ENCODE peak calls at places on chromosomes 16 and 17, in ten cellular contexts. R, V, Y, C, N, X, A, S, H and M are unnamed samples.

GRCh38 chr16:72783716-72784320 is 264.1 kb downstream of the ZFHX3 start:
- DNase-seq in S (no peak), N (peak), R (no peak), H (no peak), A (peak), X (no peak), C (no peak), Y (no peak), V (no peak), M (no peak)

GRCh38 chr16:2963611-2964415 is at the start of gene KREMEN2:
- DNase-seq in A (no peak), X (no peak), V (no peak), H (no peak), N (peak), R (no peak), C (peak), S (no peak), Y (peak), M (no peak)

GRCh38 chr17:53749178-53749577 is 73.5 kb upstream of the KIF2B start:
- DNase-seq in N (no peak), R (no peak), A (no peak), V (no peak), H (no peak), S (no peak), X (peak), C (no peak), Y (no peak), M (no peak)

GRCh38 chr16:14559809-14560227 is 70.2 kb downstream of the PARN start:
- DNase-seq in S (no peak), Y (no peak), X (peak), H (no peak), A (no peak), N (peak), R (peak), V (no peak), C (peak), M (no peak)

GRCh38 chr17:15944720-15945492 is at the start of gene ADORA2B:
- DNase-seq in H (no peak), S (peak), N (peak), A (peak), Y (no peak), R (peak), C (peak), V (peak), X (peak), M (peak)

GRCh38 chr16:87917503-87917902 is 18.8 kb downstream of the CA5A start:
- DNase-seq in A (no peak), C (no peak), N (no peak), S (no peak), R (no peak), V (no peak), Y (no peak), H (no peak), X (no peak), M (no peak)

GRCh38 chr16:69918241-69918640 is 32.9 kb upstream of the CLEC18A start:
- DNase-seq in N (no peak), Y (no peak), H (no peak), X (no peak), S (no peak), V (no peak), R (no peak), A (peak), C (no peak), M (no peak)

GRCh38 chr16:88200896-88201185 is 181.9 kb upstream of the ZNF469 start:
- DNase-seq in X (no peak), R (peak), C (no peak), A (no peak), S (no peak), V (no peak), Y (no peak), N (no peak), H (no peak), M (no peak)

GRCh38 chr16:6341993-6342392 is 990.7 kb upstream of the RBFOX1 start:
- DNase-seq in A (no peak), R (no peak), H (no peak), X (no peak), N (no peak), V (no peak), Y (no peak), S (no peak), C (no peak), M (no peak)

GRCh38 chr17:1945621-1946020 is 79.5 kb downstream of the RTN4RL1 start:
- DNase-seq in X (no peak), Y (no peak), A (no peak), S (peak), N (no peak), C (no peak), V (no peak), R (no peak), H (no peak), M (no peak)

DNA sequence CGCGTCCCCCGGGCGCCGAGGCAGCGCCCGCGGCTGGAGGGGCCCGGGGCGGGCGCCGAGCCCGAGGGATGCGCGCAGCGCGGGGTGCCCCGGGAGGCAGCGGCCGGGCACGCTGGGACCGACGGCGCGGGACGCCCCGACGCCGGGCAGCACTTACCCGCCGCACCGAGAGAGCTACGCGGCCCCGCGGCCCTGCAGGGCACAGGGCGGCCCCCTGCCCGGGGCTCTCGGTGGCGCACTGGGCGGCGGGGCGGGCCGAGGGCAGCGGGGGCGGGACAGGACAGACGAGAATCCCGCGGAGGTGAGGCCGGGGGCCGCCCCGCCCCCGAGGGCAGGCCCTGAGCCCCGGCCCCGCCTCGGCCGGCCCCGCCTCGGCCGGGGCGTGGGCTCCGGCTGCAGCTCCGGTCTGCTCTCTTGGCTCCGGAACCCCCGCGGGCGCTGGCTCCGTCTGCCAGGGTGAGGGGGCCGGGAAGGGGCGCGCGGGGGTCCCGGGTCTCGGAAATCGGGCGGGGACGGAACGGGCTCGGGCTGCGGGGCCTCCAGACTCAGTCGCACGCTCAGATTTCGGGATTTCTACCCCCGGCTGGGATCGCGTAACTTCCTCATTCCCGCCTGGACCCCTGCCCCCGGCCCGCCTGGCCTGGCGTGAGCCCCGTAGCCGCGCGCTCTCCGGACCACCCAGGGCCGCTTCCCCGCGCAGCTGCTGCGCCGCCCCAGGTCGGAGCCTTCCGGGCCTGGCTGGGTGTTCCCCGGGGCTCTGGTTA is at the start of gene PLD2:
- DNase-seq in R (peak), N (peak), V (peak), S (peak), X (peak), H (peak), C (peak), Y (peak), A (peak), M (peak)
- TF ChIP-seq POLR2A in R (no peak), N (peak), V (no peak), S (peak), X (peak), H (peak), C (no peak), Y (peak), A (no peak), M (peak)

DNA sequence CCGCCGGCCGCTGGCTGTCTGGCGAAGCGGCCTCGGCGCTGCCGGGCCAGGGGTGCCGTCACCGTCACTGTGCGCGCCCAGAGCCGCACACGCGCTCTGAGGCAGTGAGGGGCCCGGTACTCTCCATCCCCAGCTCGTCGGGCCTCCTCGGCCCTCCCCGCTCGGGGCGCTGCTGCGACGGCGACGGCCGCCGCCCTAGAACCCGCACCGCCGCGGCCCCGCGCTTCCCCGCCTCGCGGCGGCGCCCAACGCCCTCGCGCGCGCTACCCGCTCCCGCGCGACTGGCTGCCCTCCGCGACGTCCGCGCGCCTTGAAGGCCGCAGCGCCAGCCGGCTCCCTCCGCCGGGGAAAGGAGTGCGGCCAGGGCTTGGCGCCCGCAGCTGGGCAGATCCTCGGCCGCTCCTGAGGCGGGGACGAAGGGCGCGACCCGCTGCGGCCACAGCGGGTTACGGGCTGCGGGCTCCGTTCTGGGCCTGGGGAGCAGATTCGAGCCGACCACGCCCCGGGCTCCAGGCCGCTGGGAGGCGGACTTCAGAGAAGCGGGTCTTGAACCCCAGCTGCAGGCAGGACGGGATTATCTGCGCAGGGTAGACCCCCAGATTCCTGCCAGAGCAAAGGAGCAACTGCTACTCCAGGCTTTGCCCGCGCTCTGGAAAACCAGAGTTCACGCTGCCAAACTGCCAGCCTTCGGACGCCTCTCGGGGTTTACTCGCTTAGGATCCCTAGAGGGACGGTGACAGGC is at the start of gene ULK2:
- DNase-seq in S (peak), N (peak), H (no peak), Y (peak), X (peak), R (peak), C (peak), A (peak), V (peak), M (peak)
- TF ChIP-seq POLR2A in S (peak), N (peak), H (peak), Y (peak), X (peak), R (peak), C (no peak), A (peak), V (no peak), M (peak)

DNA sequence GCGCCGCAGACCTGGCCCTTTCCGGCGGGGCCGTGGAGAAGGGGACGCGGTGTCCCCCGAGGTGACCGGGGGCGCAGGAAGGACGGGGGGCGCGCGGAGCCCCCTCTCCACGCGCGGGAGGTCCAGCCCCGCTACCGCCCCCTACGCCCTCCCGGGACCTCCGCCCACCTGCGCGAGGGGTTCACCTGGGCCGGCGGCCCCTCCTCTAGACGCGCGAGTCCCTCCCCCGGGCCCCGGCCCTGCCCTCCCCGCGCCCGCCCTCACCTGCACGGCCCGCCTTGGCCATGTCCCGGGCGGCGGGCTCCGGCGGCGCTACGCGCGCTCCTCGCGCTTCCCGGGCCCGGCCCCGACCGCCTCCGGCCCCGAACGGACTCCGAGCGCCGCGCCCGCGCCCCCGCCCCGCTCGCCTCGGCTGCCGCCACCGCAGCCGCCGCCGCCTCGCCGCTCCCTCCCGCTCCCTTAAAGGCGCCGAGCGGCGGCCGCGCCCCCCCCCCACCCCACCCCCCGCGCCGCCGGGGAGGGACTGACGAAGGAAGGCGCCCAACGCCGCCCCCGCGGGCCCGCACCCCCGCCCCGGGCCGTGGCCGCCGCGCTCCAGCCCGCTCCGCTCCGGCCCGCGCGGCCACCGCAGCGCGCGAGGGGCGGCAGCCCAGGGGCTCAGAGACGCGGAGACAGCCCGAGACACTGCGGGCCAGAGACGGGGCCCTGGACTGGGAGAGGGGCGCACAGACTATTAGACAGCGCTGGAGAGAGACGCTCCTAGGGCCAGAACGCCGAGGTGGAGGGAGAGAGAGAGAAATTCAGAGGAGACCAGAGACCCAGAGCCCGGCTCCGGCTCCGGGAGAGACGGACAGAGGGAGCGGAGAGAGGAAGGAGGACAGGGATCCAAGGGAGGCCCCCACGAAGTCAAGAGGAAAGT is at the start of gene PITPNM3:
- DNase-seq in H (no peak), V (no peak), N (no peak), X (peak), A (no peak), S (peak), Y (no peak), R (no peak), C (peak), M (no peak)
- TF ChIP-seq POLR2A in H (no peak), V (no peak), N (no peak), X (no peak), A (no peak), S (no peak), Y (no peak), R (no peak), C (no peak), M (no peak)

DNA sequence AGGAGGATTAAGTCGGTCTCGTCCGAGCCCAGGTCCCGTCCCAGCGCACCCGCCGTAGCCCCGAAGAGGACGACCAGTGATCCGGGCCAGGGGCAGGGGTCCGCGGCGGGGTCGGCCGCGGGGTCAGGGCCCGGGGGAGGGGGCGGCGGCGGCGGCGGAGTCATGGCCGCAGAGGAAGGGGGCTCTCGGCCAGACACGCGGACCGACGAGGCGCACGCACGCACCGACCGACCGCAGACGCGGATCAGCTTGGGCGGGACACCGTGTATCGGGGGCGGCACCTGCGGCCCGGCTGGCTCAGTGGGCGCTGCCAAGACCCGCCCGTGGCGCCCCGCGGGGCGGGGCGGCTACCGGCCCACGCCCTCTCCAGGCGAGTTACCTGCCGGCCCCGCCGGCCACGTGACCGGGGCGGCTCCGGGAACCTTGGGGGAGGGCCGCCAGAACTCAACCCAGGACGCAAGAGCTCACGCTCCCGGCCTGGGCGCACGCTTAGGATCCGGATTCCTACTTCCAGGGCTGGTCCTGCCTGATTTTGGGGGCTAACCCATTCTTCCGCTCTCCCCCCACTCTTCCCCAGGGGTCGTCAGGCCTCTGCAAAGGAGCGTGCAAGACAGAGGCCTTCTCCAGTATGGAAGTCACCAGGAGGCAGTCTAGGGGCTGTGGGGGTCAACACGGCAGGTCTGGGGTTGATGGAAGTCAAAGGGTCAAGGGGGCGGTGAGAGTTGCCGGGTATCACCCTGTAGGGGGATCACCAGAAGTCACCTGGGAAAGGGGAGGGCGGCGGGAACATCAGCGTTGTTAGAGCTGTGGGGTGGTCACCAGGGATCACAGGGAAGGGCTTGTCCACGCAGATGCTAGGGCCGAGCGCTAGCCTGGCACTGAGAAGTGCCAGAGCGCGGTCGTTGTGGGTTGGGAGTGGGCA is at the start of gene ESRP2:
- DNase-seq in R (peak), C (peak), Y (peak), X (peak), A (no peak), H (no peak), S (peak), V (no peak), N (no peak), M (no peak)
- TF ChIP-seq POLR2A in R (no peak), C (peak), Y (peak), X (peak), A (no peak), H (peak), S (peak), V (no peak), N (no peak), M (no peak)

GRCh38 chr16:9098377-9099090 is 7.1 kb downstream of the HAPSTR1 start:
- DNase-seq in H (no peak), C (no peak), Y (no peak), N (no peak), S (no peak), R (no peak), A (no peak), V (no peak), X (no peak), M (no peak)
- TF ChIP-seq POLR2A in H (no peak), C (no peak), Y (no peak), N (no peak), S (no peak), R (no peak), A (no peak), V (no peak), X (no peak), M (no peak)

GRCh38 chr16:85156869-85157268 is 44.6 kb upstream of the CIBAR2 start:
- DNase-seq in H (no peak), N (no peak), R (no peak), X (no peak), S (no peak), Y (no peak), A (no peak), V (no peak), C (no peak), M (no peak)
- TF ChIP-seq POLR2A in H (no peak), N (no peak), R (no peak), X (no peak), S (no peak), Y (no peak), A (no peak), V (no peak), C (no peak), M (no peak)

DNA sequence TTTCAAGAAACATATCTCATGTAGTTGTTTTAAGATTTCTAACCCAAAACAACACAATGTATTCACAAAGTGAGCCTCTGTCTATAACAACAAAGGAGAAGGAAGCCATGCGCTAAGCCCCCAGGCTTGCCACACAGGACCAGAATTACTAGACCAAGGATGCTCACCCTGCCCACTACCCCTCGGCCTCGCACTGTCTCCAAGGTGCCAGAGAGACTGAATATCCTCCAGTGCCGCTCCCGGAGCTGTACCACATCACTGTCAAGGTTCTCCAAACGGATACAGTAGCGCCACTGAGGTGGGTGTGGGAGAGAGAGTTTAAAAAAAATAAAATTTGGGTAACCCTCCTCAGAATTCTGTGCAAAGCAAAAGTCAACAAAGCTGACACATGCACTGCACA is 7.1 kb downstream of the POLDIP2 start:
- DNase-seq in A (no peak), C (no peak), H (no peak), N (no peak), S (peak), X (no peak), V (no peak), R (no peak), Y (no peak), M (no peak)
- TF ChIP-seq POLR2A in A (no peak), C (no peak), H (no peak), N (no peak), S (no peak), X (no peak), V (no peak), R (no peak), Y (no peak), M (no peak)

GRCh38 chr16:27407158-27407557 is 5.2 kb downstream of the IL21R start:
- DNase-seq in N (no peak), S (no peak), X (no peak), A (no peak), Y (no peak), R (no peak), V (no peak), C (no peak), H (no peak), M (no peak)

GRCh38 chr16:27404163-27404823 is 2.3 kb downstream of the IL21R start:
- DNase-seq in R (no peak), S (no peak), C (no peak), X (no peak), A (no peak), N (no peak), Y (no peak), H (no peak), V (no peak), M (no peak)

GRCh38 chr16:27406729-27407128 is 4.8 kb downstream of the IL21R start:
- DNase-seq in N (no peak), H (no peak), R (no peak), V (no peak), X (no peak), S (no peak), A (no peak), Y (no peak), C (no peak), M (no peak)

GRCh38 chr16:27403601-27403992 is 1.6 kb downstream of the IL21R start:
- DNase-seq in A (no peak), V (no peak), R (no peak), C (no peak), Y (no peak), N (no peak), S (no peak), H (no peak), X (no peak), M (no peak)

GRCh38 chr16:27405546-27406451 is 3.8 kb downstream of the IL21R start:
- DNase-seq in V (no peak), S (no peak), R (no peak), A (peak), Y (no peak), C (no peak), H (no peak), X (no peak), N (no peak), M (no peak)
- TF ChIP-seq POLR2A in V (no peak), S (no peak), R (no peak), A (no peak), Y (no peak), C (no peak), H (no peak), X (no peak), N (no peak), M (no peak)

DNA sequence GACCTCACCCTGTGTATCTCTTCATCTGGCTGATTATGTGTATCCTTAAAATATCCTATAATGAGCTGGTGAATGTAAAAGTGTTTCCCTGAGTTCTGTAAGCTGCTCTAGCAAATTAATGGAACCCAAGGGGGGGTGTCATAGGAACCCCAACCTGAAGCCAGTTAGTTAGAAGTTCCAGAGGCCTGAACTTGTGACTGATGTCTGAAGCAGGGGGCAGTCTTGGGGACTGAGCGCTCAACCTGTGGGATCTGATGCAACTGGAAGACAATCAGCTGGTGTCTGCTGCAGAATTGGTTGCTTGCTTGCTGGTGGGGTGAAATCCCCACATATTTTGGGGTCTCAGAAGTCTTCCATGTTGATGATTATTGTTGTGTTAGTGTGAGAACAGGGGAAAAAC is 75.7 kb upstream of the NKD1 start:
- DNase-seq in H (no peak), N (no peak), S (no peak), R (no peak), X (no peak), A (no peak), C (no peak), V (no peak), Y (no peak), M (no peak)
- TF ChIP-seq POLR2A in H (no peak), N (no peak), S (no peak), R (no peak), X (no peak), A (no peak), C (no peak), V (no peak), Y (no peak), M (no peak)

GRCh38 chr17:17036520-17036998 is 5.7 kb upstream of the MPRIP start:
- DNase-seq in H (no peak), X (no peak), A (no peak), V (no peak), N (no peak), C (no peak), R (no peak), Y (no peak), S (peak), M (no peak)
- TF ChIP-seq POLR2A in H (no peak), X (peak), A (no peak), V (no peak), N (no peak), C (no peak), R (no peak), Y (no peak), S (no peak), M (no peak)